ENCODE peak calls at places on chromosomes 2 and 18, in eight cellular contexts. One of them, this sample, is unnamed.

GRCh38 chr18:21117385-21118135 is 5.9 kb upstream of the ROCK1 start:
- DNase-seq in CD8-positive, alpha-beta memory T cell: no peak
- DNase-seq in pons: peak
- DNase-seq in stimulated activated CD4-positive, alpha-beta T cell treated with anti-CD3 and anti-CD28 coated beads, Interleukin-12 subunit alpha, Interleukin-12 subunit beta, amount 100 ng/mL, for 48 hours: no peak
- DNase-seq in hippocampal formation: no peak
- DNase-seq in IMR-90: peak
- DNase-seq in activated effector memory CD4-positive, alpha-beta T cell treated with Interleukin-2 at 50 U/mL for 16 hours: no peak
- DNase-seq in naive thymus-derived CD8-positive, alpha-beta T cell: no peak
- DNase-seq in this sample: no peak

GRCh38 chr2:30737326-30737610 is 70.0 kb downstream of the CAPN13 start:
- DNase-seq in activated effector memory CD4-positive, alpha-beta T cell treated with Interleukin-2 at 50 U/mL for 16 hours: no peak
- DNase-seq in IMR-90: no peak
- DNase-seq in CD8-positive, alpha-beta memory T cell: no peak
- DNase-seq in stimulated activated CD4-positive, alpha-beta T cell treated with anti-CD3 and anti-CD28 coated beads, Interleukin-12 subunit alpha, Interleukin-12 subunit beta, amount 100 ng/mL, for 48 hours: no peak
- DNase-seq in hippocampal formation: no peak
- DNase-seq in pons: no peak
- DNase-seq in naive thymus-derived CD8-positive, alpha-beta T cell: no peak
- DNase-seq in this sample: no peak

GRCh38 chr2:161625314-161625919 is 1.2 kb downstream of the SLC4A10 start:
- DNase-seq in activated effector memory CD4-positive, alpha-beta T cell treated with Interleukin-2 at 50 U/mL for 16 hours: no peak
- DNase-seq in pons: peak
- DNase-seq in stimulated activated CD4-positive, alpha-beta T cell treated with anti-CD3 and anti-CD28 coated beads, Interleukin-12 subunit alpha, Interleukin-12 subunit beta, amount 100 ng/mL, for 48 hours: no peak
- DNase-seq in naive thymus-derived CD8-positive, alpha-beta T cell: no peak
- DNase-seq in hippocampal formation: peak
- DNase-seq in CD8-positive, alpha-beta memory T cell: no peak
- DNase-seq in IMR-90: no peak
- DNase-seq in this sample: no peak

GRCh38 chr18:55477537-55478300 is 110.3 kb downstream of the TCF4 start:
- DNase-seq in CD8-positive, alpha-beta memory T cell: no peak
- DNase-seq in stimulated activated CD4-positive, alpha-beta T cell treated with anti-CD3 and anti-CD28 coated beads, Interleukin-12 subunit alpha, Interleukin-12 subunit beta, amount 100 ng/mL, for 48 hours: no peak
- DNase-seq in naive thymus-derived CD8-positive, alpha-beta T cell: no peak
- DNase-seq in pons: peak
- DNase-seq in IMR-90: peak
- DNase-seq in hippocampal formation: no peak
- DNase-seq in activated effector memory CD4-positive, alpha-beta T cell treated with Interleukin-2 at 50 U/mL for 16 hours: no peak
- DNase-seq in this sample: no peak

GRCh38 chr2:227376911-227377396 is 2.2 kb downstream of the TM4SF20 start:
- DNase-seq in IMR-90: peak
- DNase-seq in naive thymus-derived CD8-positive, alpha-beta T cell: no peak
- DNase-seq in pons: no peak
- DNase-seq in CD8-positive, alpha-beta memory T cell: no peak
- DNase-seq in activated effector memory CD4-positive, alpha-beta T cell treated with Interleukin-2 at 50 U/mL for 16 hours: no peak
- DNase-seq in hippocampal formation: peak
- DNase-seq in stimulated activated CD4-positive, alpha-beta T cell treated with anti-CD3 and anti-CD28 coated beads, Interleukin-12 subunit alpha, Interleukin-12 subunit beta, amount 100 ng/mL, for 48 hours: no peak
- DNase-seq in this sample: no peak

GRCh38 chr2:95264626-95265025 is 9.6 kb upstream of the PROM2 start:
- DNase-seq in CD8-positive, alpha-beta memory T cell: no peak
- DNase-seq in hippocampal formation: peak
- DNase-seq in pons: peak
- DNase-seq in naive thymus-derived CD8-positive, alpha-beta T cell: no peak
- DNase-seq in activated effector memory CD4-positive, alpha-beta T cell treated with Interleukin-2 at 50 U/mL for 16 hours: no peak
- DNase-seq in IMR-90: no peak
- DNase-seq in stimulated activated CD4-positive, alpha-beta T cell treated with anti-CD3 and anti-CD28 coated beads, Interleukin-12 subunit alpha, Interleukin-12 subunit beta, amount 100 ng/mL, for 48 hours: no peak
- DNase-seq in this sample: no peak

GRCh38 chr18:31197676-31198075 is 35.0 kb upstream of the DSC1 start:
- DNase-seq in naive thymus-derived CD8-positive, alpha-beta T cell: no peak
- DNase-seq in pons: no peak
- DNase-seq in hippocampal formation: no peak
- DNase-seq in CD8-positive, alpha-beta memory T cell: no peak
- DNase-seq in stimulated activated CD4-positive, alpha-beta T cell treated with anti-CD3 and anti-CD28 coated beads, Interleukin-12 subunit alpha, Interleukin-12 subunit beta, amount 100 ng/mL, for 48 hours: no peak
- DNase-seq in IMR-90: no peak
- DNase-seq in activated effector memory CD4-positive, alpha-beta T cell treated with Interleukin-2 at 50 U/mL for 16 hours: no peak
- DNase-seq in this sample: no peak

GRCh38 chr2:172250801-172251200 is 148.1 kb upstream of the DLX2 start:
- DNase-seq in hippocampal formation: no peak
- DNase-seq in stimulated activated CD4-positive, alpha-beta T cell treated with anti-CD3 and anti-CD28 coated beads, Interleukin-12 subunit alpha, Interleukin-12 subunit beta, amount 100 ng/mL, for 48 hours: no peak
- DNase-seq in pons: no peak
- DNase-seq in CD8-positive, alpha-beta memory T cell: no peak
- DNase-seq in activated effector memory CD4-positive, alpha-beta T cell treated with Interleukin-2 at 50 U/mL for 16 hours: no peak
- DNase-seq in naive thymus-derived CD8-positive, alpha-beta T cell: no peak
- DNase-seq in IMR-90: no peak
- DNase-seq in this sample: no peak

GRCh38 chr18:54204883-54205282 is 19.6 kb downstream of the MBD2 start:
- DNase-seq in pons: no peak
- DNase-seq in naive thymus-derived CD8-positive, alpha-beta T cell: no peak
- DNase-seq in stimulated activated CD4-positive, alpha-beta T cell treated with anti-CD3 and anti-CD28 coated beads, Interleukin-12 subunit alpha, Interleukin-12 subunit beta, amount 100 ng/mL, for 48 hours: no peak
- DNase-seq in IMR-90: no peak
- DNase-seq in CD8-positive, alpha-beta memory T cell: no peak
- DNase-seq in hippocampal formation: no peak
- DNase-seq in activated effector memory CD4-positive, alpha-beta T cell treated with Interleukin-2 at 50 U/mL for 16 hours: no peak
- DNase-seq in this sample: no peak

GRCh38 chr18:79945118-79946042 is 6.1 kb downstream of the SLC66A2 start:
- DNase-seq in CD8-positive, alpha-beta memory T cell: no peak
- DNase-seq in naive thymus-derived CD8-positive, alpha-beta T cell: no peak
- DNase-seq in IMR-90: no peak
- DNase-seq in hippocampal formation: no peak
- DNase-seq in stimulated activated CD4-positive, alpha-beta T cell treated with anti-CD3 and anti-CD28 coated beads, Interleukin-12 subunit alpha, Interleukin-12 subunit beta, amount 100 ng/mL, for 48 hours: no peak
- DNase-seq in pons: no peak
- DNase-seq in activated effector memory CD4-positive, alpha-beta T cell treated with Interleukin-2 at 50 U/mL for 16 hours: no peak
- DNase-seq in this sample: no peak

GRCh38 chr2:147628971-147629421 is 215.8 kb upstream of the ACVR2A start:
- DNase-seq in CD8-positive, alpha-beta memory T cell: no peak
- DNase-seq in IMR-90: no peak
- DNase-seq in stimulated activated CD4-positive, alpha-beta T cell treated with anti-CD3 and anti-CD28 coated beads, Interleukin-12 subunit alpha, Interleukin-12 subunit beta, amount 100 ng/mL, for 48 hours: no peak
- DNase-seq in activated effector memory CD4-positive, alpha-beta T cell treated with Interleukin-2 at 50 U/mL for 16 hours: no peak
- DNase-seq in naive thymus-derived CD8-positive, alpha-beta T cell: no peak
- DNase-seq in pons: no peak
- DNase-seq in hippocampal formation: no peak
- DNase-seq in this sample: no peak

GRCh38 chr2:101500860-101501259 is 25.9 kb upstream of the RFX8 start:
- DNase-seq in hippocampal formation: no peak
- DNase-seq in naive thymus-derived CD8-positive, alpha-beta T cell: no peak
- DNase-seq in pons: no peak
- DNase-seq in stimulated activated CD4-positive, alpha-beta T cell treated with anti-CD3 and anti-CD28 coated beads, Interleukin-12 subunit alpha, Interleukin-12 subunit beta, amount 100 ng/mL, for 48 hours: no peak
- DNase-seq in CD8-positive, alpha-beta memory T cell: no peak
- DNase-seq in IMR-90: peak
- DNase-seq in activated effector memory CD4-positive, alpha-beta T cell treated with Interleukin-2 at 50 U/mL for 16 hours: no peak
- DNase-seq in this sample: no peak

GRCh38 chr2:236042087-236042486 is 126.1 kb downstream of the GBX2 start:
- DNase-seq in CD8-positive, alpha-beta memory T cell: no peak
- DNase-seq in IMR-90: no peak
- DNase-seq in stimulated activated CD4-positive, alpha-beta T cell treated with anti-CD3 and anti-CD28 coated beads, Interleukin-12 subunit alpha, Interleukin-12 subunit beta, amount 100 ng/mL, for 48 hours: no peak
- DNase-seq in activated effector memory CD4-positive, alpha-beta T cell treated with Interleukin-2 at 50 U/mL for 16 hours: no peak
- DNase-seq in naive thymus-derived CD8-positive, alpha-beta T cell: no peak
- DNase-seq in pons: no peak
- DNase-seq in hippocampal formation: no peak
- DNase-seq in this sample: no peak

GRCh38 chr2:102261467-102261866 is 49.9 kb upstream of the IL1RL1 start:
- DNase-seq in CD8-positive, alpha-beta memory T cell: no peak
- DNase-seq in hippocampal formation: no peak
- DNase-seq in pons: no peak
- DNase-seq in activated effector memory CD4-positive, alpha-beta T cell treated with Interleukin-2 at 50 U/mL for 16 hours: no peak
- DNase-seq in stimulated activated CD4-positive, alpha-beta T cell treated with anti-CD3 and anti-CD28 coated beads, Interleukin-12 subunit alpha, Interleukin-12 subunit beta, amount 100 ng/mL, for 48 hours: no peak
- DNase-seq in IMR-90: no peak
- DNase-seq in naive thymus-derived CD8-positive, alpha-beta T cell: no peak
- DNase-seq in this sample: no peak

GRCh38 chr2:26670171-26670570 is 22.4 kb upstream of the KCNK3 start:
- DNase-seq in hippocampal formation: no peak
- DNase-seq in activated effector memory CD4-positive, alpha-beta T cell treated with Interleukin-2 at 50 U/mL for 16 hours: no peak
- DNase-seq in CD8-positive, alpha-beta memory T cell: no peak
- DNase-seq in pons: no peak
- DNase-seq in naive thymus-derived CD8-positive, alpha-beta T cell: no peak
- DNase-seq in IMR-90: peak
- DNase-seq in stimulated activated CD4-positive, alpha-beta T cell treated with anti-CD3 and anti-CD28 coated beads, Interleukin-12 subunit alpha, Interleukin-12 subunit beta, amount 100 ng/mL, for 48 hours: no peak
- DNase-seq in this sample: no peak

GRCh38 chr2:237433920-237434319 is 20.0 kb upstream of the COL6A3 start:
- DNase-seq in CD8-positive, alpha-beta memory T cell: no peak
- DNase-seq in stimulated activated CD4-positive, alpha-beta T cell treated with anti-CD3 and anti-CD28 coated beads, Interleukin-12 subunit alpha, Interleukin-12 subunit beta, amount 100 ng/mL, for 48 hours: no peak
- DNase-seq in activated effector memory CD4-positive, alpha-beta T cell treated with Interleukin-2 at 50 U/mL for 16 hours: no peak
- DNase-seq in IMR-90: no peak
- DNase-seq in naive thymus-derived CD8-positive, alpha-beta T cell: no peak
- DNase-seq in hippocampal formation: no peak
- DNase-seq in pons: no peak
- DNase-seq in this sample: no peak

GRCh38 chr2:186636800-186637795 is 47.2 kb downstream of the ITGAV start:
- DNase-seq in IMR-90: no peak
- DNase-seq in pons: no peak
- DNase-seq in hippocampal formation: no peak
- DNase-seq in naive thymus-derived CD8-positive, alpha-beta T cell: no peak
- DNase-seq in activated effector memory CD4-positive, alpha-beta T cell treated with Interleukin-2 at 50 U/mL for 16 hours: no peak
- DNase-seq in CD8-positive, alpha-beta memory T cell: no peak
- DNase-seq in stimulated activated CD4-positive, alpha-beta T cell treated with anti-CD3 and anti-CD28 coated beads, Interleukin-12 subunit alpha, Interleukin-12 subunit beta, amount 100 ng/mL, for 48 hours: no peak
- DNase-seq in this sample: no peak

GRCh38 chr2:207474871-207475485 is 54.8 kb upstream of the CREB1 start:
- DNase-seq in hippocampal formation: peak
- DNase-seq in CD8-positive, alpha-beta memory T cell: no peak
- DNase-seq in IMR-90: peak
- DNase-seq in naive thymus-derived CD8-positive, alpha-beta T cell: peak
- DNase-seq in pons: peak
- DNase-seq in stimulated activated CD4-positive, alpha-beta T cell treated with anti-CD3 and anti-CD28 coated beads, Interleukin-12 subunit alpha, Interleukin-12 subunit beta, amount 100 ng/mL, for 48 hours: peak
- DNase-seq in activated effector memory CD4-positive, alpha-beta T cell treated with Interleukin-2 at 50 U/mL for 16 hours: no peak
- DNase-seq in this sample: peak

GRCh38 chr2:161063074-161063945 is 96.9 kb upstream of the TANK start:
- DNase-seq in naive thymus-derived CD8-positive, alpha-beta T cell: peak
- DNase-seq in activated effector memory CD4-positive, alpha-beta T cell treated with Interleukin-2 at 50 U/mL for 16 hours: peak
- DNase-seq in stimulated activated CD4-positive, alpha-beta T cell treated with anti-CD3 and anti-CD28 coated beads, Interleukin-12 subunit alpha, Interleukin-12 subunit beta, amount 100 ng/mL, for 48 hours: peak
- DNase-seq in CD8-positive, alpha-beta memory T cell: peak
- DNase-seq in IMR-90: peak
- DNase-seq in pons: peak
- DNase-seq in hippocampal formation: peak
- DNase-seq in this sample: peak

GRCh38 chr2:148675708-148676107 is 31.2 kb downstream of the EPC2 start:
- DNase-seq in stimulated activated CD4-positive, alpha-beta T cell treated with anti-CD3 and anti-CD28 coated beads, Interleukin-12 subunit alpha, Interleukin-12 subunit beta, amount 100 ng/mL, for 48 hours: no peak
- DNase-seq in CD8-positive, alpha-beta memory T cell: no peak
- DNase-seq in hippocampal formation: no peak
- DNase-seq in activated effector memory CD4-positive, alpha-beta T cell treated with Interleukin-2 at 50 U/mL for 16 hours: no peak
- DNase-seq in naive thymus-derived CD8-positive, alpha-beta T cell: no peak
- DNase-seq in pons: no peak
- DNase-seq in IMR-90: peak
- DNase-seq in this sample: no peak